ENCODE peak calls at places on chromosomes 16 and 17, in nine cellular contexts. One of them, this sample, is unnamed.

GRCh38 chr17:74745548-74746177 is 2.8 kb upstream of the NHERF1 start:
- DNase-seq in mammary epithelial cell: no peak
- DNase-seq in fibroblast of lung: no peak
- DNase-seq in transverse colon: no peak
- DNase-seq in ovary: no peak
- DNase-seq in effector memory CD4-positive, alpha-beta T cell: no peak
- DNase-seq in OCI-LY7: no peak
- DNase-seq in lower lobe of right lung: peak; percentile 32
- DNase-seq in right lobe of liver: no peak
- DNase-seq in this sample: no peak

GRCh38 chr16:53549970-53550406 is 47.0 kb upstream of the AKTIP start:
- DNase-seq in mammary epithelial cell: peak; percentile 60
- DNase-seq in fibroblast of lung: peak; percentile 68
- DNase-seq in transverse colon: peak; percentile 45
- DNase-seq in ovary: peak; percentile 60
- DNase-seq in effector memory CD4-positive, alpha-beta T cell: peak; percentile 8
- DNase-seq in OCI-LY7: peak; percentile 63
- DNase-seq in lower lobe of right lung: no peak
- DNase-seq in right lobe of liver: peak; percentile 57
- DNase-seq in this sample: peak; percentile 53

GRCh38 chr17:70172449-70172848 is 3.1 kb downstream of the KCNJ2 start:
- DNase-seq in mammary epithelial cell: no peak
- DNase-seq in fibroblast of lung: peak; percentile 33
- DNase-seq in transverse colon: no peak
- DNase-seq in ovary: no peak
- DNase-seq in effector memory CD4-positive, alpha-beta T cell: no peak
- DNase-seq in OCI-LY7: no peak
- DNase-seq in lower lobe of right lung: no peak
- DNase-seq in right lobe of liver: no peak
- DNase-seq in this sample: no peak

GRCh38 chr16:48076455-48077012 is 79.3 kb downstream of the ABCC12 start:
- DNase-seq in mammary epithelial cell: no peak
- DNase-seq in fibroblast of lung: peak; percentile 58
- DNase-seq in transverse colon: no peak
- DNase-seq in ovary: no peak
- DNase-seq in effector memory CD4-positive, alpha-beta T cell: no peak
- DNase-seq in OCI-LY7: no peak
- DNase-seq in lower lobe of right lung: no peak
- DNase-seq in right lobe of liver: no peak
- DNase-seq in this sample: no peak

GRCh38 chr16:14608604-14609003 is 21.5 kb downstream of the PARN start:
- DNase-seq in mammary epithelial cell: peak; percentile 36
- DNase-seq in fibroblast of lung: no peak
- DNase-seq in transverse colon: no peak
- DNase-seq in ovary: no peak
- DNase-seq in effector memory CD4-positive, alpha-beta T cell: no peak
- DNase-seq in OCI-LY7: peak; percentile 44
- DNase-seq in lower lobe of right lung: no peak
- DNase-seq in right lobe of liver: no peak
- DNase-seq in this sample: no peak

GRCh38 chr16:79283578-79283977 is 317.0 kb downstream of the MAF start:
- DNase-seq in mammary epithelial cell: no peak
- DNase-seq in fibroblast of lung: no peak
- DNase-seq in transverse colon: peak; percentile 10
- DNase-seq in ovary: no peak
- DNase-seq in effector memory CD4-positive, alpha-beta T cell: no peak
- DNase-seq in OCI-LY7: peak; percentile 65
- DNase-seq in lower lobe of right lung: no peak
- DNase-seq in right lobe of liver: peak; percentile 81
- DNase-seq in this sample: no peak

GRCh38 chr17:61490540-61490975 is 38.3 kb downstream of the TBX4 start:
- DNase-seq in mammary epithelial cell: peak; percentile 89
- DNase-seq in fibroblast of lung: peak; percentile 81
- DNase-seq in transverse colon: no peak
- DNase-seq in ovary: no peak
- DNase-seq in effector memory CD4-positive, alpha-beta T cell: no peak
- DNase-seq in OCI-LY7: no peak
- DNase-seq in lower lobe of right lung: no peak
- DNase-seq in right lobe of liver: no peak
- DNase-seq in this sample: no peak

GRCh38 chr16:49700928-49701685 is 154.8 kb downstream of the ZNF423 start:
- DNase-seq in mammary epithelial cell: no peak
- DNase-seq in fibroblast of lung: peak; percentile 56
- DNase-seq in transverse colon: no peak
- DNase-seq in ovary: peak; percentile 47
- DNase-seq in effector memory CD4-positive, alpha-beta T cell: no peak
- DNase-seq in OCI-LY7: no peak
- DNase-seq in lower lobe of right lung: no peak
- DNase-seq in right lobe of liver: no peak
- DNase-seq in this sample: peak; percentile 22

GRCh38 chr17:67568961-67569360 is 148.8 kb upstream of the NOL11 start:
- DNase-seq in mammary epithelial cell: no peak
- DNase-seq in fibroblast of lung: no peak
- DNase-seq in transverse colon: no peak
- DNase-seq in ovary: no peak
- DNase-seq in effector memory CD4-positive, alpha-beta T cell: no peak
- DNase-seq in OCI-LY7: peak; percentile 21
- DNase-seq in lower lobe of right lung: no peak
- DNase-seq in right lobe of liver: no peak
- DNase-seq in this sample: no peak

GRCh38 chr16:4915226-4915761 is 21.7 kb downstream of the PPL start:
- DNase-seq in mammary epithelial cell: peak; percentile 92
- DNase-seq in fibroblast of lung: peak; percentile 95
- DNase-seq in transverse colon: no peak
- DNase-seq in ovary: no peak
- DNase-seq in effector memory CD4-positive, alpha-beta T cell: no peak
- DNase-seq in OCI-LY7: no peak
- DNase-seq in lower lobe of right lung: no peak
- DNase-seq in right lobe of liver: no peak
- DNase-seq in this sample: no peak
- H3K27ac ChIP-seq in mammary epithelial cell: no peak overlapping the region
- H3K27ac ChIP-seq in fibroblast of lung: peak overlapping the region; percentile 48
- H3K27ac ChIP-seq in transverse colon: no peak overlapping the region
- H3K27ac ChIP-seq in ovary: no peak overlapping the region
- H3K27ac ChIP-seq in effector memory CD4-positive, alpha-beta T cell: no peak overlapping the region
- H3K27ac ChIP-seq in OCI-LY7: no peak overlapping the region
- H3K27ac ChIP-seq in lower lobe of right lung: no peak overlapping the region
- H3K27ac ChIP-seq in right lobe of liver: no peak overlapping the region
- H3K27ac ChIP-seq in this sample: no peak overlapping the region

GRCh38 chr17:48546187-48546923 is 1.4 kb upstream of the HOXB2 start:
- DNase-seq in mammary epithelial cell: peak; percentile 36
- DNase-seq in fibroblast of lung: no peak
- DNase-seq in transverse colon: no peak
- DNase-seq in ovary: no peak
- DNase-seq in effector memory CD4-positive, alpha-beta T cell: no peak
- DNase-seq in OCI-LY7: no peak
- DNase-seq in lower lobe of right lung: no peak
- DNase-seq in right lobe of liver: no peak
- DNase-seq in this sample: peak; percentile 28
- H3K27ac ChIP-seq in mammary epithelial cell: no peak overlapping the region
- H3K27ac ChIP-seq in fibroblast of lung: peak overlapping the region; percentile 97
- H3K27ac ChIP-seq in transverse colon: peak overlapping the region; percentile 94
- H3K27ac ChIP-seq in ovary: no peak overlapping the region
- H3K27ac ChIP-seq in effector memory CD4-positive, alpha-beta T cell: peak overlapping the region; percentile 89
- H3K27ac ChIP-seq in OCI-LY7: no peak overlapping the region
- H3K27ac ChIP-seq in lower lobe of right lung: peak overlapping the region; percentile 76
- H3K27ac ChIP-seq in right lobe of liver: peak overlapping the region; percentile 64
- H3K27ac ChIP-seq in this sample: peak overlapping the region; percentile 88

GRCh38 chr17:77328823-77329740 is 188.3 kb downstream of the SEC14L1 start:
- DNase-seq in mammary epithelial cell: no peak
- DNase-seq in fibroblast of lung: no peak
- DNase-seq in transverse colon: peak; percentile 15
- DNase-seq in ovary: no peak
- DNase-seq in effector memory CD4-positive, alpha-beta T cell: no peak
- DNase-seq in OCI-LY7: no peak
- DNase-seq in lower lobe of right lung: peak; percentile 38
- DNase-seq in right lobe of liver: peak; percentile 54
- DNase-seq in this sample: no peak

GRCh38 chr17:77326636-77327035 is 185.9 kb downstream of the SEC14L1 start:
- DNase-seq in mammary epithelial cell: no peak
- DNase-seq in fibroblast of lung: no peak
- DNase-seq in transverse colon: no peak
- DNase-seq in ovary: no peak
- DNase-seq in effector memory CD4-positive, alpha-beta T cell: no peak
- DNase-seq in OCI-LY7: no peak
- DNase-seq in lower lobe of right lung: no peak
- DNase-seq in right lobe of liver: peak; percentile 35
- DNase-seq in this sample: no peak

GRCh38 chr17:77325826-77326581 is 185.2 kb downstream of the SEC14L1 start:
- DNase-seq in mammary epithelial cell: no peak
- DNase-seq in fibroblast of lung: peak; percentile 24
- DNase-seq in transverse colon: peak; percentile 30
- DNase-seq in ovary: peak; percentile 48
- DNase-seq in effector memory CD4-positive, alpha-beta T cell: no peak
- DNase-seq in OCI-LY7: peak; percentile 69
- DNase-seq in lower lobe of right lung: peak; percentile 46
- DNase-seq in right lobe of liver: peak; percentile 49
- DNase-seq in this sample: no peak

GRCh38 chr17:77327181-77327565 is 186.4 kb downstream of the SEC14L1 start:
- DNase-seq in mammary epithelial cell: no peak
- DNase-seq in fibroblast of lung: no peak
- DNase-seq in transverse colon: peak; percentile 9
- DNase-seq in ovary: no peak
- DNase-seq in effector memory CD4-positive, alpha-beta T cell: no peak
- DNase-seq in OCI-LY7: no peak
- DNase-seq in lower lobe of right lung: no peak
- DNase-seq in right lobe of liver: no peak
- DNase-seq in this sample: no peak

GRCh38 chr17:77327566-77328463 is 187.0 kb downstream of the SEC14L1 start:
- DNase-seq in mammary epithelial cell: no peak
- DNase-seq in fibroblast of lung: no peak
- DNase-seq in transverse colon: peak; percentile 36
- DNase-seq in ovary: no peak
- DNase-seq in effector memory CD4-positive, alpha-beta T cell: no peak
- DNase-seq in OCI-LY7: peak; percentile 53
- DNase-seq in lower lobe of right lung: peak; percentile 32
- DNase-seq in right lobe of liver: peak; percentile 86
- DNase-seq in this sample: peak; percentile 42
- H3K27ac ChIP-seq in mammary epithelial cell: no peak overlapping the region
- H3K27ac ChIP-seq in fibroblast of lung: no peak overlapping the region
- H3K27ac ChIP-seq in transverse colon: no peak overlapping the region
- H3K27ac ChIP-seq in ovary: no peak overlapping the region
- H3K27ac ChIP-seq in effector memory CD4-positive, alpha-beta T cell: no peak overlapping the region
- H3K27ac ChIP-seq in OCI-LY7: peak overlapping the region; percentile 36
- H3K27ac ChIP-seq in lower lobe of right lung: no peak overlapping the region
- H3K27ac ChIP-seq in right lobe of liver: peak overlapping the region; percentile 41
- H3K27ac ChIP-seq in this sample: no peak overlapping the region

GRCh38 chr17:66507982-66508760 is 205.8 kb downstream of the PRKCA start:
- DNase-seq in mammary epithelial cell: no peak
- DNase-seq in fibroblast of lung: peak; percentile 40
- DNase-seq in transverse colon: no peak
- DNase-seq in ovary: no peak
- DNase-seq in effector memory CD4-positive, alpha-beta T cell: no peak
- DNase-seq in OCI-LY7: no peak
- DNase-seq in lower lobe of right lung: no peak
- DNase-seq in right lobe of liver: no peak
- DNase-seq in this sample: no peak

GRCh38 chr17:66509913-66510312 is 207.5 kb downstream of the PRKCA start:
- DNase-seq in mammary epithelial cell: no peak
- DNase-seq in fibroblast of lung: no peak
- DNase-seq in transverse colon: no peak
- DNase-seq in ovary: no peak
- DNase-seq in effector memory CD4-positive, alpha-beta T cell: no peak
- DNase-seq in OCI-LY7: no peak
- DNase-seq in lower lobe of right lung: no peak
- DNase-seq in right lobe of liver: no peak
- DNase-seq in this sample: no peak

GRCh38 chr17:66508896-66509843 is 206.8 kb downstream of the PRKCA start:
- DNase-seq in mammary epithelial cell: peak; percentile 96
- DNase-seq in fibroblast of lung: peak; percentile 90
- DNase-seq in transverse colon: peak; percentile 84
- DNase-seq in ovary: no peak
- DNase-seq in effector memory CD4-positive, alpha-beta T cell: no peak
- DNase-seq in OCI-LY7: no peak
- DNase-seq in lower lobe of right lung: peak; percentile 51
- DNase-seq in right lobe of liver: peak; percentile 70
- DNase-seq in this sample: peak; percentile 28

GRCh38 chr17:66506641-66507040 is 204.2 kb downstream of the PRKCA start:
- DNase-seq in mammary epithelial cell: no peak
- DNase-seq in fibroblast of lung: peak; percentile 72
- DNase-seq in transverse colon: no peak
- DNase-seq in ovary: no peak
- DNase-seq in effector memory CD4-positive, alpha-beta T cell: no peak
- DNase-seq in OCI-LY7: no peak
- DNase-seq in lower lobe of right lung: no peak
- DNase-seq in right lobe of liver: no peak
- DNase-seq in this sample: no peak

GRCh38 chr17:66507103-66507923 is 204.9 kb downstream of the PRKCA start:
- DNase-seq in mammary epithelial cell: peak; percentile 71
- DNase-seq in fibroblast of lung: peak; percentile 89
- DNase-seq in transverse colon: no peak
- DNase-seq in ovary: peak; percentile 41
- DNase-seq in effector memory CD4-positive, alpha-beta T cell: no peak
- DNase-seq in OCI-LY7: no peak
- DNase-seq in lower lobe of right lung: no peak
- DNase-seq in right lobe of liver: peak; percentile 69
- DNase-seq in this sample: peak; percentile 57
- H3K27ac ChIP-seq in mammary epithelial cell: peak overlapping the region; percentile 62
- H3K27ac ChIP-seq in fibroblast of lung: peak overlapping the region; percentile 79
- H3K27ac ChIP-seq in transverse colon: peak overlapping the region; percentile 82
- H3K27ac ChIP-seq in ovary: no peak overlapping the region
- H3K27ac ChIP-seq in effector memory CD4-positive, alpha-beta T cell: no peak overlapping the region
- H3K27ac ChIP-seq in OCI-LY7: no peak overlapping the region
- H3K27ac ChIP-seq in lower lobe of right lung: no peak overlapping the region
- H3K27ac ChIP-seq in right lobe of liver: peak overlapping the region; percentile 59
- H3K27ac ChIP-seq in this sample: no peak overlapping the region

DNA sequence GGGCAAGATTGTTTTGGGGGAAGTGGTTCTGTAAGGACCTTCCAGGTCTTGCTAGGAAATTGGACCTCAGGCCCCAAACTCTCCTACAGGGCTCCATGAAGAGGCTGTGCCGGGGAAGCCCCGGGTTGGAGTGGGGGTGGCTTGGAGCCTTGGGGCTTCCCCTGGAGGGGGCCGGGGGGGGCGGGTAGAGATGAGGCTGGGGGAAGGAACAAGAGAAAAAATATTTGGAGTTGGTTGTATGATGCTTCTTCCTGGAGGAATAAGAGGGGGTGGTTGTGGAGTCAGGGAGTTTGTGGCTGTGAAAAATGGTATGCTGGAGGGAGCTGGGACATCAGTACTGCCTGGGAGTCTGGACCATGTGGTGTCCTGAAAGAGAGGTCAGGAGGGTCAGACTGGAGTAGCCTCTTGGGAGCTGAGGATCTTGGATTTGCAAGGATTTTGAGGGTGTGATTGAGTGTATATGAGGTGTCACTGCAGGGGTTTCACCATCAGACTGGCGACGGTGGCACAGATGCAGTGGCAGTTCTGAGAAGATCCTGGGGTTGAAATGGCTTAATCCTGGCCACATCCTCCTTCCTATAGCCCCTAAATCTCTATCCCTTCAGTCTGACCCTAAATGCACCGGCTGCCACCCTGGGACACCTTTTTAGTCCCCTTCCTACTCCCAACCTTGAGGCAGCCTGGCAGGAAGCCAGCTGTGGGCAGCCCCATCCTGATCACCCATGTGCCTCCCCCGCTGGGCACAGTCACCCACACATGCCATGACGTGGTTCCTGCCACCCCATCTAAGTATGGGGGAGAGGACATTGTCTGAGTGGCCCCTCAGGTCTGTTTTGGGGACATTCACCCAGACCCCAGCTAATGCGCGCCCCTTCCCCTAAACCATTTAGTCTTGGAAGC is 10.9 kb downstream of the RARA start:
- DNase-seq in mammary epithelial cell: no peak
- DNase-seq in fibroblast of lung: no peak
- DNase-seq in transverse colon: peak; percentile 75
- DNase-seq in ovary: no peak
- DNase-seq in effector memory CD4-positive, alpha-beta T cell: peak; percentile 89
- DNase-seq in OCI-LY7: no peak
- DNase-seq in lower lobe of right lung: peak; percentile 77
- DNase-seq in right lobe of liver: no peak
- DNase-seq in this sample: peak; percentile 53
- H3K27ac ChIP-seq in mammary epithelial cell: no peak overlapping the region
- H3K27ac ChIP-seq in fibroblast of lung: peak overlapping the region; percentile 95
- H3K27ac ChIP-seq in transverse colon: peak overlapping the region; percentile 91
- H3K27ac ChIP-seq in ovary: no peak overlapping the region
- H3K27ac ChIP-seq in effector memory CD4-positive, alpha-beta T cell: peak overlapping the region; percentile 98
- H3K27ac ChIP-seq in OCI-LY7: no peak overlapping the region
- H3K27ac ChIP-seq in lower lobe of right lung: peak overlapping the region; percentile 96
- H3K27ac ChIP-seq in right lobe of liver: no peak overlapping the region
- H3K27ac ChIP-seq in this sample: peak overlapping the region; percentile 92

This sample was measured in right cardiac atrium.